ENCODE peak calls at places on chromosome 20, in four cellular contexts. One of them, this sample, is unnamed.

GRCh38 chr20:6416371-6416770 is 293.5 kb upstream of the FERMT1 start:
- DNase-seq in CD8-positive, alpha-beta T cell: no peak
- DNase-seq in right cardiac atrium: no peak
- DNase-seq in heart right ventricle: no peak
- DNase-seq in this sample: no peak

GRCh38 chr20:10761232-10761631 is 87.4 kb upstream of the JAG1 start:
- DNase-seq in CD8-positive, alpha-beta T cell: no peak
- DNase-seq in right cardiac atrium: no peak
- DNase-seq in heart right ventricle: no peak
- DNase-seq in this sample: no peak

GRCh38 chr20:13996265-13996664 is 949 bp downstream of the MACROD2 start:
- DNase-seq in CD8-positive, alpha-beta T cell: no peak
- DNase-seq in right cardiac atrium: no peak
- DNase-seq in heart right ventricle: no peak
- DNase-seq in this sample: no peak

GRCh38 chr20:63895202-63895885 is 418 bp downstream of the DNAJC5 start:
- DNase-seq in CD8-positive, alpha-beta T cell: no peak
- DNase-seq in right cardiac atrium: no peak
- DNase-seq in heart right ventricle: no peak
- DNase-seq in this sample: no peak

GRCh38 chr20:21262812-21263211 is 40.3 kb upstream of the XRN2 start:
- DNase-seq in CD8-positive, alpha-beta T cell: no peak
- DNase-seq in right cardiac atrium: no peak
- DNase-seq in heart right ventricle: no peak
- DNase-seq in this sample: no peak

GRCh38 chr20:57231951-57232428 is 34.5 kb downstream of the BMP7 start:
- DNase-seq in CD8-positive, alpha-beta T cell: no peak
- DNase-seq in right cardiac atrium: no peak
- DNase-seq in heart right ventricle: no peak
- DNase-seq in this sample: no peak

GRCh38 chr20:34069341-34070078 is 42.5 kb downstream of the EIF2S2 start:
- DNase-seq in CD8-positive, alpha-beta T cell: peak; percentile 62
- DNase-seq in right cardiac atrium: peak; percentile 48
- DNase-seq in heart right ventricle: peak; percentile 75
- DNase-seq in this sample: peak; percentile 90

GRCh38 chr20:25008388-25009217 is 16.1 kb upstream of the APMAP start:
- DNase-seq in CD8-positive, alpha-beta T cell: no peak
- DNase-seq in right cardiac atrium: no peak
- DNase-seq in heart right ventricle: no peak
- DNase-seq in this sample: peak; percentile 2

GRCh38 chr20:10225439-10226080 is 6.9 kb downstream of the SNAP25 start:
- DNase-seq in CD8-positive, alpha-beta T cell: no peak
- DNase-seq in right cardiac atrium: no peak
- DNase-seq in heart right ventricle: no peak
- DNase-seq in this sample: no peak

GRCh38 chr20:48015136-48015925 is 230.1 kb upstream of the SULF2 start:
- DNase-seq in CD8-positive, alpha-beta T cell: no peak
- DNase-seq in right cardiac atrium: no peak
- DNase-seq in heart right ventricle: no peak
- DNase-seq in this sample: no peak

GRCh38 chr20:24607402-24607801 is 138.0 kb downstream of the SYNDIG1 start:
- DNase-seq in CD8-positive, alpha-beta T cell: no peak
- DNase-seq in right cardiac atrium: no peak
- DNase-seq in heart right ventricle: no peak
- DNase-seq in this sample: no peak

GRCh38 chr20:5887386-5887785 is 62.9 kb downstream of the TRMT6 start:
- DNase-seq in CD8-positive, alpha-beta T cell: no peak
- DNase-seq in right cardiac atrium: no peak
- DNase-seq in heart right ventricle: no peak
- DNase-seq in this sample: no peak

GRCh38 chr20:20241966-20242365 is 125.9 kb upstream of the INSM1 start:
- DNase-seq in CD8-positive, alpha-beta T cell: no peak
- DNase-seq in right cardiac atrium: no peak
- DNase-seq in heart right ventricle: no peak
- DNase-seq in this sample: no peak

GRCh38 chr20:45836841-45837240 is 3.2 kb downstream of the SNX21 start:
- DNase-seq in CD8-positive, alpha-beta T cell: no peak
- DNase-seq in right cardiac atrium: no peak
- DNase-seq in heart right ventricle: no peak
- DNase-seq in this sample: no peak

GRCh38 chr20:64104667-64105451 is 2.5 kb downstream of the NPBWR2 start:
- DNase-seq in CD8-positive, alpha-beta T cell: no peak
- DNase-seq in right cardiac atrium: peak; percentile 8
- DNase-seq in heart right ventricle: no peak
- DNase-seq in this sample: no peak

GRCh38 chr20:16821211-16822089 is 73.3 kb downstream of the OTOR start:
- DNase-seq in CD8-positive, alpha-beta T cell: no peak
- DNase-seq in right cardiac atrium: no peak
- DNase-seq in heart right ventricle: no peak
- DNase-seq in this sample: no peak

GRCh38 chr20:364905-365794 is 15.4 kb upstream of the TRIB3 start:
- DNase-seq in CD8-positive, alpha-beta T cell: no peak
- DNase-seq in right cardiac atrium: no peak
- DNase-seq in heart right ventricle: no peak
- DNase-seq in this sample: no peak

GRCh38 chr20:48298851-48299484 is 513.7 kb upstream of the SULF2 start:
- DNase-seq in CD8-positive, alpha-beta T cell: no peak
- DNase-seq in right cardiac atrium: no peak
- DNase-seq in heart right ventricle: peak; percentile 64
- DNase-seq in this sample: no peak

GRCh38 chr20:41047279-41047974 is 18.8 kb downstream of the TOP1 start:
- DNase-seq in CD8-positive, alpha-beta T cell: no peak
- DNase-seq in right cardiac atrium: no peak
- DNase-seq in heart right ventricle: no peak
- DNase-seq in this sample: no peak

GRCh38 chr20:14859627-14860026 is 522.2 kb upstream of the FLRT3 start:
- DNase-seq in CD8-positive, alpha-beta T cell: no peak
- DNase-seq in right cardiac atrium: no peak
- DNase-seq in heart right ventricle: no peak
- DNase-seq in this sample: no peak

GRCh38 chr20:30284533-30284932 is 972.9 kb upstream of the DEFB115 start:
- DNase-seq in CD8-positive, alpha-beta T cell: no peak
- DNase-seq in right cardiac atrium: no peak
- DNase-seq in heart right ventricle: no peak
- DNase-seq in this sample: no peak

GRCh38 chr20:59958123-59958522 is at the start of gene CDH26:
- DNase-seq in CD8-positive, alpha-beta T cell: no peak
- DNase-seq in right cardiac atrium: no peak
- DNase-seq in heart right ventricle: no peak
- DNase-seq in this sample: no peak

GRCh38 chr20:18902181-18902725 is 88.7 kb downstream of the SCP2D1 start:
- DNase-seq in CD8-positive, alpha-beta T cell: no peak
- DNase-seq in right cardiac atrium: no peak
- DNase-seq in heart right ventricle: no peak
- DNase-seq in this sample: no peak

GRCh38 chr20:5606347-5606746 is 143.9 kb upstream of the SHLD1 start:
- DNase-seq in CD8-positive, alpha-beta T cell: no peak
- DNase-seq in right cardiac atrium: no peak
- DNase-seq in heart right ventricle: no peak
- DNase-seq in this sample: no peak

GRCh38 chr20:25321262-25321831 is 69.3 kb downstream of the ABHD12 start:
- DNase-seq in CD8-positive, alpha-beta T cell: no peak
- DNase-seq in right cardiac atrium: no peak
- DNase-seq in heart right ventricle: no peak
- DNase-seq in this sample: no peak

GRCh38 chr20:41903614-41904013 is 285.4 kb upstream of the CHD6 start:
- DNase-seq in CD8-positive, alpha-beta T cell: no peak
- DNase-seq in right cardiac atrium: no peak
- DNase-seq in heart right ventricle: no peak
- DNase-seq in this sample: no peak

GRCh38 chr20:31837896-31838397 is 7.5 kb downstream of the FOXS1 start:
- DNase-seq in CD8-positive, alpha-beta T cell: no peak
- DNase-seq in right cardiac atrium: no peak
- DNase-seq in heart right ventricle: no peak
- DNase-seq in this sample: no peak

GRCh38 chr20:10453241-10453640 is 18.1 kb downstream of the SLX4IP start:
- DNase-seq in CD8-positive, alpha-beta T cell: peak; percentile 33
- DNase-seq in right cardiac atrium: no peak
- DNase-seq in heart right ventricle: no peak
- DNase-seq in this sample: peak; percentile 60

GRCh38 chr20:57999465-58000111 is 228.9 kb downstream of the ANKRD60 start:
- DNase-seq in CD8-positive, alpha-beta T cell: no peak
- DNase-seq in right cardiac atrium: no peak
- DNase-seq in heart right ventricle: peak; percentile 38
- DNase-seq in this sample: no peak

GRCh38 chr20:5722927-5723326 is 27.3 kb upstream of the SHLD1 start:
- DNase-seq in CD8-positive, alpha-beta T cell: peak; percentile 54
- DNase-seq in right cardiac atrium: no peak
- DNase-seq in heart right ventricle: no peak
- DNase-seq in this sample: no peak

GRCh38 chr20:2993250-2993649 is 50.2 kb upstream of the GNRH2 start:
- DNase-seq in CD8-positive, alpha-beta T cell: no peak
- DNase-seq in right cardiac atrium: no peak
- DNase-seq in heart right ventricle: no peak
- DNase-seq in this sample: no peak

DNA sequence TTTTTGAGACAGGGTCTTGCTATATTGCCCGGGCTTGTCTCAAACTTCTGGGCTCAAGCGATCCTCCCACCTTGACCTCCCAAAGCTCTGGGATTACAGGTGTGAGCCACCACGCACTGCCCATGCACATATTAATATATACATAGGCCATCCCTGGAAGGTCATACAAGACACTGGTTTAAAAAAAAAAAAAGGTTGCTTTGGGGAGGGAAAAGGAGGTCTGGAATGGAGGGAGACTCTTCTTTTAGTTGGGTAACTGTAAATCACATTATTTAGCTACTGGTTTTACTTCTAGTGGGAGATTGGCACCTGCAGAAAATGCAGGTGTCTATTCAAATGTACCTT is 4.1 kb upstream of the SNAI1 start:
- DNase-seq in CD8-positive, alpha-beta T cell: no peak
- DNase-seq in right cardiac atrium: no peak
- DNase-seq in heart right ventricle: no peak
- DNase-seq in this sample: no peak
- H3K4me1 ChIP-seq in CD8-positive, alpha-beta T cell: peaks cover 24% of the 10 kb centered on the region
- H3K4me1 ChIP-seq in right cardiac atrium: peaks cover 1% of the 10 kb centered on the region
- H3K4me1 ChIP-seq in heart right ventricle: peaks cover 28% of the 10 kb centered on the region
- H3K4me1 ChIP-seq in this sample: peaks cover 24% of the 10 kb centered on the region

GRCh38 chr20:38581013-38581412 is at the start of gene ADIG:
- DNase-seq in CD8-positive, alpha-beta T cell: no peak
- DNase-seq in right cardiac atrium: no peak
- DNase-seq in heart right ventricle: peak; percentile 40
- DNase-seq in this sample: no peak

GRCh38 chr20:38579921-38580320 is 1.1 kb upstream of the ADIG start:
- DNase-seq in CD8-positive, alpha-beta T cell: no peak
- DNase-seq in right cardiac atrium: no peak
- DNase-seq in heart right ventricle: no peak
- DNase-seq in this sample: no peak

GRCh38 chr20:38583306-38583705 is 2.3 kb downstream of the ADIG start:
- DNase-seq in CD8-positive, alpha-beta T cell: no peak
- DNase-seq in right cardiac atrium: no peak
- DNase-seq in heart right ventricle: no peak
- DNase-seq in this sample: no peak

GRCh38 chr20:38579219-38579618 is 1.8 kb upstream of the ADIG start:
- DNase-seq in CD8-positive, alpha-beta T cell: no peak
- DNase-seq in right cardiac atrium: no peak
- DNase-seq in heart right ventricle: peak; percentile 43
- DNase-seq in this sample: no peak

GRCh38 chr20:38581830-38582358 is 897 bp downstream of the ADIG start:
- DNase-seq in CD8-positive, alpha-beta T cell: no peak
- DNase-seq in right cardiac atrium: no peak
- DNase-seq in heart right ventricle: no peak
- DNase-seq in this sample: no peak
- H3K27ac ChIP-seq in CD8-positive, alpha-beta T cell: no peak overlapping the region
- H3K27ac ChIP-seq in right cardiac atrium: no peak overlapping the region
- H3K27ac ChIP-seq in heart right ventricle: no peak overlapping the region
- H3K27ac ChIP-seq in this sample: no peak overlapping the region

GRCh38 chr20:62650551-62651284 is 8.4 kb downstream of the SLCO4A1 start:
- DNase-seq in CD8-positive, alpha-beta T cell: no peak
- DNase-seq in right cardiac atrium: no peak
- DNase-seq in heart right ventricle: no peak
- DNase-seq in this sample: no peak

GRCh38 chr20:62652051-62652893 is 10.0 kb downstream of the SLCO4A1 start:
- DNase-seq in CD8-positive, alpha-beta T cell: peak; percentile 83
- DNase-seq in right cardiac atrium: peak; percentile 94
- DNase-seq in heart right ventricle: peak; percentile 95
- DNase-seq in this sample: peak; percentile 97

GRCh38 chr20:62653373-62653772 is 11.1 kb downstream of the SLCO4A1 start:
- DNase-seq in CD8-positive, alpha-beta T cell: no peak
- DNase-seq in right cardiac atrium: no peak
- DNase-seq in heart right ventricle: no peak
- DNase-seq in this sample: no peak

GRCh38 chr20:62652894-62653305 is 10.6 kb downstream of the SLCO4A1 start:
- DNase-seq in CD8-positive, alpha-beta T cell: no peak
- DNase-seq in right cardiac atrium: no peak
- DNase-seq in heart right ventricle: peak; percentile 42
- DNase-seq in this sample: no peak

DNA sequence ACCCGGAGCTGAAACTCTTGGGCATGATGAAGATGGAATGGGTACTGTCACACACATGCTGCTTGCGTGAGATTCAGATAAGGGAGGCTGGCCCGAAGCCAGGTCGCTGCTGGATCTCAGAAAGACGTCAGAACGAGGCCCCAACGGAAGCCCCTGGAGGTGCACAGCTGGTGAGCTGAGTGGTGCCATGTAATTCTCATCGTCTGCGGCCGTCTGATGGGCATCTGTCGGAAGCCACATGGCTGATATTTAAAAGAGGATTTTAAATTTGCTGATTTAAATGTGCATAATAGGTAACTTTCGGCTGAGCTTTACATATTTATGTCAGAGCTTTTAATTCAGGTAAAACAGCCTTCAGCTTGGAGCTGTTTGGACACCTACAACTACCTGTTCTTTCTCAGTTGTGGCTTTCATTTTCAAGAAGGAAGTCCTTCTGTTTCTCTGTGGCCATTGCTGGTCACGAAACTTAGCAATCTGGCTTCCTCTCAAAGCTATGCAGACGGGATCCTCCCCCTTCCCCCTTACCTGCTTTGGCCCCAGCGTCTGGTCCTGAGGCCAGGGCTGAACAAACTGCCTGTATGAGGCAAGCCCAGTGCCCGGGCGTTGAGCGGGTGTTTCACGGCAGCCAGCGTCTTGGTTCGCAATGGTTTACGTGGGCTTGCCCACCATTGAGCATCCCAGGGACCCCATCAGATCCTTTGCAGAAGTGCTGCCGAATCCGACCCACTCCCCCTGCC is 9.2 kb downstream of the SLCO4A1 start:
- DNase-seq in CD8-positive, alpha-beta T cell: peak; percentile 97
- DNase-seq in right cardiac atrium: peak; percentile 68
- DNase-seq in heart right ventricle: peak; percentile 43
- DNase-seq in this sample: peak; percentile 71
- H3K4me3 ChIP-seq in CD8-positive, alpha-beta T cell: peak overlapping the region; percentile 32
- H3K4me3 ChIP-seq in right cardiac atrium: no peak overlapping the region
- H3K4me3 ChIP-seq in heart right ventricle: no peak overlapping the region
- H3K4me3 ChIP-seq in this sample: peak overlapping the region; percentile 37

GRCh38 chr20:51089272-51089671 is 66.4 kb upstream of the KCNG1 start:
- DNase-seq in CD8-positive, alpha-beta T cell: no peak
- DNase-seq in right cardiac atrium: no peak
- DNase-seq in heart right ventricle: no peak
- DNase-seq in this sample: no peak

GRCh38 chr20:51093240-51093763 is 70.4 kb upstream of the KCNG1 start:
- DNase-seq in CD8-positive, alpha-beta T cell: no peak
- DNase-seq in right cardiac atrium: no peak
- DNase-seq in heart right ventricle: no peak
- DNase-seq in this sample: no peak

GRCh38 chr20:51092238-51092822 is 69.4 kb upstream of the KCNG1 start:
- DNase-seq in CD8-positive, alpha-beta T cell: no peak
- DNase-seq in right cardiac atrium: no peak
- DNase-seq in heart right ventricle: no peak
- DNase-seq in this sample: no peak

GRCh38 chr20:51089840-51090239 is 66.9 kb upstream of the KCNG1 start:
- DNase-seq in CD8-positive, alpha-beta T cell: no peak
- DNase-seq in right cardiac atrium: no peak
- DNase-seq in heart right ventricle: no peak
- DNase-seq in this sample: no peak

GRCh38 chr20:51091564-51092195 is 68.8 kb upstream of the KCNG1 start:
- DNase-seq in CD8-positive, alpha-beta T cell: no peak
- DNase-seq in right cardiac atrium: no peak
- DNase-seq in heart right ventricle: no peak
- DNase-seq in this sample: no peak
- H3K4me1 ChIP-seq in CD8-positive, alpha-beta T cell: no peaks in the 10 kb centered on the region
- H3K4me1 ChIP-seq in right cardiac atrium: no peaks in the 10 kb centered on the region
- H3K4me1 ChIP-seq in heart right ventricle: no peaks in the 10 kb centered on the region
- H3K4me1 ChIP-seq in this sample: no peaks in the 10 kb centered on the region